ENCODE peak calls at places on chromosome 2, in nine cellular contexts. P, G, D, C, J, H, L, Z and X are unnamed samples.

GRCh38 chr2:204950695-204951094 is 405.4 kb downstream of the PARD3B start:
- DNase-seq in J (no peak), C (peak), L (no peak), D (no peak), G (peak), H (no peak), Z (no peak), P (peak), X (no peak)

GRCh38 chr2:191678437-191679110 is 638 bp downstream of the NABP1 start:
- DNase-seq in C (peak), J (peak), D (peak), Z (no peak), P (peak), G (no peak), L (peak), H (peak), X (peak)

GRCh38 chr2:85318222-85319182 is 9.3 kb downstream of the TGOLN2 start:
- DNase-seq in C (peak), D (no peak), L (no peak), Z (no peak), G (no peak), P (peak), J (peak), H (peak), X (peak)

GRCh38 chr2:168326578-168326977 is 79.2 kb upstream of the STK39 start:
- DNase-seq in Z (no peak), H (no peak), P (no peak), J (no peak), C (no peak), L (no peak), G (no peak), D (no peak), X (no peak)

GRCh38 chr2:190762569-190762968 is 113.7 kb downstream of the NAB1 start:
- DNase-seq in D (no peak), Z (no peak), P (no peak), C (no peak), G (no peak), L (no peak), H (no peak), J (no peak), X (no peak)

GRCh38 chr2:224263571-224264043 is 138.3 kb downstream of the FAM124B start:
- DNase-seq in L (no peak), D (no peak), G (no peak), Z (no peak), J (no peak), C (no peak), H (no peak), P (peak), X (no peak)

GRCh38 chr2:170554278-170554955 is 160.7 kb upstream of the SP5 start:
- DNase-seq in C (peak), L (no peak), J (no peak), D (no peak), H (no peak), G (no peak), P (peak), Z (no peak), X (no peak)

GRCh38 chr2:71613566-71613952 is 160.2 kb downstream of the DYSF start:
- DNase-seq in H (no peak), P (no peak), G (no peak), D (no peak), L (no peak), J (no peak), C (no peak), Z (no peak), X (no peak)

GRCh38 chr2:86042256-86043168 is 63.2 kb downstream of the POLR1A start:
- DNase-seq in H (no peak), C (no peak), Z (no peak), D (no peak), P (no peak), L (no peak), G (no peak), J (no peak), X (no peak)

GRCh38 chr2:15560404-15560987 is 638 bp downstream of the NBAS start:
- DNase-seq in J (peak), G (no peak), Z (no peak), H (peak), L (no peak), C (peak), D (no peak), P (peak), X (peak)

GRCh38 chr2:186254759-186255158 is 231.3 kb upstream of the ZC3H15 start:
- DNase-seq in J (no peak), P (no peak), D (no peak), H (no peak), C (no peak), Z (no peak), L (no peak), G (no peak), X (no peak)